ENCODE peak calls at places on chromosome 10, in eight cellular contexts. M is uterus, O is ovary, T is esophagus squamous epithelium, Z is A549, B is body of pancreas, Q is H1, R is IMR-90. U is an unnamed sample. For H3K4me1, the result is how much of the 10 kb centered on the place peaks cover.

GRCh38 chr10:120406380-120406779 is 50.6 kb upstream of the PLPP4 start:
- DNase-seq in M (no peak), O (no peak), T (no peak), Z (no peak), B (no peak), Q (no peak), R (no peak), U (no peak)

GRCh38 chr10:75211007-75211735 is 575 bp downstream of the VDAC2 start:
- DNase-seq in M (no peak), O (no peak), T (no peak), Z (peak), B (no peak), Q (no peak), R (peak), U (peak)

GRCh38 chr10:95756061-95756751 is at the start of gene ENTPD1:
- DNase-seq in M (no peak), O (no peak), T (no peak), Z (no peak), B (no peak), Q (no peak), R (peak), U (no peak)

GRCh38 chr10:103814626-103815370 is 40.6 kb downstream of the SH3PXD2A start:
- DNase-seq in M (no peak), O (no peak), T (no peak), Z (no peak), B (no peak), Q (no peak), R (peak), U (no peak)

GRCh38 chr10:111338798-111339197 is 262.0 kb downstream of the ADRA2A start:
- DNase-seq in M (no peak), O (no peak), T (no peak), Z (no peak), B (no peak), Q (no peak), R (no peak), U (no peak)

GRCh38 chr10:30359373-30360206 is 10.5 kb upstream of the MTPAP start:
- DNase-seq in M (no peak), O (no peak), T (no peak), Z (peak), B (peak), Q (peak), R (peak), U (peak)

GRCh38 chr10:33093362-33093761 is 135.3 kb upstream of the ITGB1 start:
- DNase-seq in M (no peak), O (no peak), T (no peak), Z (no peak), B (no peak), Q (no peak), R (no peak), U (no peak)

GRCh38 chr10:63281967-63282366 is 148.8 kb downstream of the NRBF2 start:
- DNase-seq in M (no peak), O (no peak), T (no peak), Z (no peak), B (no peak), Q (no peak), R (peak), U (no peak)

GRCh38 chr10:11517150-11517549 is 94.3 kb downstream of the USP6NL start:
- DNase-seq in M (no peak), O (no peak), T (no peak), Z (no peak), B (no peak), Q (no peak), R (no peak), U (no peak)

GRCh38 chr10:34116780-34117179 is 698.3 kb downstream of the PARD3 start:
- DNase-seq in M (no peak), O (no peak), T (no peak), Z (no peak), B (no peak), Q (no peak), R (no peak), U (no peak)

GRCh38 chr10:64773357-64773756 is 1252.2 kb downstream of the REEP3 start:
- DNase-seq in M (no peak), O (no peak), T (no peak), Z (no peak), B (no peak), Q (no peak), R (no peak), U (no peak)

GRCh38 chr10:70915206-70915605 is 26.8 kb upstream of the PCBD1 start:
- DNase-seq in M (no peak), O (no peak), T (no peak), Z (no peak), B (no peak), Q (no peak), R (no peak), U (no peak)

GRCh38 chr10:6778992-6779701 is 199.1 kb upstream of the PRKCQ start:
- DNase-seq in M (peak), O (no peak), T (no peak), Z (peak), B (peak), Q (no peak), R (peak), U (no peak)

GRCh38 chr10:60148266-60148840 is 241.3 kb downstream of the ANK3 start:
- DNase-seq in M (no peak), O (no peak), T (no peak), Z (peak), B (peak), Q (no peak), R (peak), U (no peak)

GRCh38 chr10:130371686-130372085 is 235.5 kb downstream of the GLRX3 start:
- DNase-seq in M (no peak), O (no peak), T (no peak), Z (no peak), B (no peak), Q (no peak), R (no peak), U (no peak)

GRCh38 chr10:28381465-28381864 is 78.6 kb upstream of the MPP7 start:
- DNase-seq in M (no peak), O (no peak), T (no peak), Z (no peak), B (no peak), Q (no peak), R (no peak), U (no peak)

GRCh38 chr10:131902211-131902610 is 1.4 kb downstream of the PPP2R2D start:
- DNase-seq in M (no peak), O (peak), T (no peak), Z (no peak), B (no peak), Q (no peak), R (no peak), U (peak)

GRCh38 chr10:78905940-78906308 is 162.8 kb upstream of the ZMIZ1 start:
- DNase-seq in M (no peak), O (peak), T (no peak), Z (no peak), B (no peak), Q (peak), R (no peak), U (no peak)

GRCh38 chr10:126667568-126667967 is 2.9 kb downstream of the C10orf90 start:
- DNase-seq in M (no peak), O (no peak), T (no peak), Z (no peak), B (no peak), Q (no peak), R (no peak), U (no peak)

GRCh38 chr10:71981868-71982230 is 17.7 kb downstream of the CHST3 start:
- DNase-seq in M (no peak), O (peak), T (no peak), Z (no peak), B (no peak), Q (no peak), R (no peak), U (no peak)

GRCh38 chr10:44063686-44064085 is 321.2 kb downstream of the CXCL12 start:
- DNase-seq in M (no peak), O (no peak), T (no peak), Z (no peak), B (no peak), Q (no peak), R (no peak), U (no peak)

GRCh38 chr10:31866118-31866670 is 62.4 kb downstream of the ARHGAP12 start:
- DNase-seq in M (no peak), O (no peak), T (no peak), Z (peak), B (no peak), Q (no peak), R (no peak), U (no peak)

GRCh38 chr10:49264177-49264677 is 34.7 kb upstream of the C10orf71 start:
- DNase-seq in M (no peak), O (no peak), T (no peak), Z (no peak), B (no peak), Q (no peak), R (no peak), U (no peak)

GRCh38 chr10:132011027-132011426 is 29.3 kb upstream of the BNIP3 start:
- DNase-seq in M (no peak), O (no peak), T (no peak), Z (no peak), B (peak), Q (no peak), R (no peak), U (no peak)

GRCh38 chr10:76721891-76722505 is 915.6 kb downstream of the KCNMA1 start:
- DNase-seq in M (no peak), O (no peak), T (no peak), Z (no peak), B (no peak), Q (no peak), R (no peak), U (no peak)

GRCh38 chr10:30434273-30435067 is 486 bp downstream of the MAP3K8 start:
- DNase-seq in M (peak), O (peak), T (peak), Z (peak), B (peak), Q (peak), R (peak), U (peak)

GRCh38 chr10:104122273-104123107 is 519 bp downstream of the SFR1 start:
- DNase-seq in M (no peak), O (no peak), T (no peak), Z (peak), B (no peak), Q (no peak), R (peak), U (peak)

GRCh38 chr10:32326680-32327363 is 20.1 kb downstream of the EPC1 start:
- DNase-seq in M (no peak), O (no peak), T (no peak), Z (no peak), B (no peak), Q (no peak), R (no peak), U (no peak)

GRCh38 chr10:127148066-127148932 is 48.1 kb downstream of the INSYN2A start:
- DNase-seq in M (no peak), O (no peak), T (no peak), Z (peak), B (no peak), Q (no peak), R (peak), U (no peak)

GRCh38 chr10:73923935-73924598 is 13.1 kb downstream of the PLAU start:
- DNase-seq in M (no peak), O (no peak), T (no peak), Z (no peak), B (no peak), Q (no peak), R (no peak), U (no peak)

GRCh38 chr10:13485623-13486022 is 43.2 kb downstream of the BEND7 start:
- DNase-seq in M (no peak), O (no peak), T (no peak), Z (peak), B (no peak), Q (no peak), R (no peak), U (no peak)

DNA sequence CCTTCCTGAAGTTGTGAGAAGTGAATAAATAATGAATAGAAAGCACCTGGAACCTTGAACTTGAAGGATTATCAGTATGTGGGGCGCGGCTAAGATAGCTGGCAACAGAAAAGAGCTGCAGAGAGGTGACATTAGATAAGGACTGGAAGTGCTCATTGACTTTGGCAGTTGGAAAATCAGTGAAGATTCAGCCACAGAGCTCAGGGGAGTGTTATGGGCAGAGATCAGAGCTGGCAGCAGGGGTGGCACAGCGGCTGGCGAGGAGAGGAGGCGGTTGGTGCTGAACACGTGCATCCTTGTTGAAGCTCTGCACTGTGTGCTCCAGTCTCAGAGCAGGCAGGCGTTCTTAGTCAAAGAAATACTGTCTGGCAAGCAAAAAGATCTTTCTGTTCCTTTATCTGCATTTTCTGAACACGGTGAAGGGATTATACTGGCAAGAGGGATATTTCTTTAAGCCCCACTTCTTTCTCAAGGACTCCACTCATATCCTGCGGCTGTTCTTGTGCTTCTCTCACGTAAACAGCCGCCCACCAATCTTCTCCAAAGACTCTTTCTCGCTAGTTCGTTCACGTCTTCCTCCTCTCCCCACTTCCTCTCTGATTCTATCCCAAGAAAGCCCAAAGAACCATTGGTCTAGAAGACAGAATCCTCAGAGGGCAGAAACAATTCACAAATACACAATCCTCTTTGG is 38.7 kb upstream of the ADD3 start:
- DNase-seq in M (no peak), O (no peak), T (no peak), Z (no peak), B (peak), Q (no peak), R (no peak), U (peak)
- TF ChIP-seq POLR2A in M (no peak), O (no peak), T (no peak), Z (no peak), B (no peak), Q (no peak), R (no peak), U (no peak)

DNA sequence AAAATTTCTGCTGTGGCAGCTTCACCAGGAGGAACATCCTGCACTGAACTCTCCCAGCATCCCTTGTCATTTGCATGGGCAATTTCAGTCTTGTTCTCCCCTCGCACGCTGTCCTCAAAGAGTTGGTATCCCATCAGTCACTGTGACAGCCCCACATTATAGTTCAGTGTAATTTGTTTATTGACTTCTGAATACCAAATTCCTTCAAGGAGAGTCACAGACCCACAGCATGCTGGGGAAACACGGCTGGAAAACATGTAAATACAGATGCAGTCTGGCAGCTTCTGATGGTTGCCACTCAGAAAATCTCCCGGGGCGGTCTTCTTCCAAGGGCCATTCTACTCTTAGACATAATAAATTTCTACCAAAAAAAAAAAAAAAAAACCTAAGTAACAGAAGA is 151.0 kb upstream of the NEBL start:
- DNase-seq in M (no peak), O (no peak), T (no peak), Z (peak), B (no peak), Q (no peak), R (no peak), U (no peak)
- H3K27ac ChIP-seq in M (no peak), O (no peak), T (no peak), Z (peak), B (no peak), Q (no peak), R (no peak), U (no peak)

GRCh38 chr10:112961609-112962008 is 11.6 kb downstream of the TCF7L2 start:
- DNase-seq in M (no peak), O (no peak), T (no peak), Z (no peak), B (no peak), Q (no peak), R (no peak), U (no peak)
- H3K4me1 ChIP-seq in M (under half), O (under half), T (half or more), Z (half or more), B (under half), Q (under half), R (under half), U (under half)

GRCh38 chr10:96831867-96832720 is at the start of gene LCOR:
- DNase-seq in M (peak), O (peak), T (peak), Z (peak), B (peak), Q (peak), R (peak), U (peak)
- TF ChIP-seq POLR2A in M (peak), O (peak), T (peak), Z (peak), B (peak), Q (peak), R (peak), U (no peak)

DNA sequence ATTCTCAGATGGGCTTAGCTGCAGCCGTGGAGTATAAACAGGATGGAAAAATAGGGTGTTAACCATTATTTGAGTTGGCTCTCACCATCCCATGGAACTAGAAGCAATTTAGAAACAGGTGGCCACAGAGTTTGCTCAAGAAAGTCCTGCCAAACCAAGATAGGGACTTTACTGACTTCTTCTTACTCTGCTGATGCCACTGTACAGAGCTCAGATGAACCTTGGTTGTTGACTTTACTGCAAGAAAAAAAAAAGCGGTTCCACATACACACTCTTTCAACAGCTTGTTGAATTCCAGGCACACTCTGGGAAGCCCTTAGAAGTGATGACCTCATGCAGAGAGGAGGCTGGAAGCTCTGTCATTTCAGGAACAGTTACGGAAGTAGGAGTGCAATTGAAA is 753.4 kb downstream of the NRG3 start:
- DNase-seq in M (no peak), O (no peak), T (no peak), Z (peak), B (peak), Q (no peak), R (no peak), U (no peak)
- H3K27ac ChIP-seq in M (no peak), O (no peak), T (no peak), Z (no peak), B (no peak), Q (no peak), R (no peak), U (no peak)

GRCh38 chr10:123858907-123859650 is 32.5 kb downstream of the CPXM2 start:
- DNase-seq in M (no peak), O (no peak), T (no peak), Z (no peak), B (no peak), Q (peak), R (no peak), U (no peak)
- H3K4me1 ChIP-seq in M (under half), O (under half), T (under half), Z (under half), B (under half), Q (under half), R (under half), U (under half)

DNA sequence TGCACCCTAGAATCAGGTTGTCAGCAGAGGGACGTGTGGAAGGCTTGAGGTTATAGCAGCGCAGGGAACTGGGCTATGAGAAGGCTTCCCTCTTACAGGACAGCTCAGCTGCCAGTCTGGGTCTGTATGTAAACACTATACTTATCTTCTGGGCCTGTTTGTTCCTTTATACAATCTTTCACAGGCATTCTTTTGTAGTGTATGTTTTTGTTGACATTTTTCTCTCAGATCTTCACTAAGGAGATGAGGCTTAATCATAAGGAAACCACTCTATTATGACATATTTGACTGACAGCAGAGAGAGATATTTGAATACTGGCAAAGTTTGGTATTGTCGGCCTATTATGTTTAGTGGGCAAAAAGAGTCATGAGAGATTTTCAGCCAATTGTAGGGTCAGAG is 929 bp downstream of the GBF1 start:
- DNase-seq in M (no peak), O (no peak), T (no peak), Z (no peak), B (no peak), Q (no peak), R (peak), U (no peak)
- TF ChIP-seq POLR2A in M (no peak), O (no peak), T (no peak), Z (no peak), B (no peak), Q (no peak), R (no peak), U (no peak)

DNA sequence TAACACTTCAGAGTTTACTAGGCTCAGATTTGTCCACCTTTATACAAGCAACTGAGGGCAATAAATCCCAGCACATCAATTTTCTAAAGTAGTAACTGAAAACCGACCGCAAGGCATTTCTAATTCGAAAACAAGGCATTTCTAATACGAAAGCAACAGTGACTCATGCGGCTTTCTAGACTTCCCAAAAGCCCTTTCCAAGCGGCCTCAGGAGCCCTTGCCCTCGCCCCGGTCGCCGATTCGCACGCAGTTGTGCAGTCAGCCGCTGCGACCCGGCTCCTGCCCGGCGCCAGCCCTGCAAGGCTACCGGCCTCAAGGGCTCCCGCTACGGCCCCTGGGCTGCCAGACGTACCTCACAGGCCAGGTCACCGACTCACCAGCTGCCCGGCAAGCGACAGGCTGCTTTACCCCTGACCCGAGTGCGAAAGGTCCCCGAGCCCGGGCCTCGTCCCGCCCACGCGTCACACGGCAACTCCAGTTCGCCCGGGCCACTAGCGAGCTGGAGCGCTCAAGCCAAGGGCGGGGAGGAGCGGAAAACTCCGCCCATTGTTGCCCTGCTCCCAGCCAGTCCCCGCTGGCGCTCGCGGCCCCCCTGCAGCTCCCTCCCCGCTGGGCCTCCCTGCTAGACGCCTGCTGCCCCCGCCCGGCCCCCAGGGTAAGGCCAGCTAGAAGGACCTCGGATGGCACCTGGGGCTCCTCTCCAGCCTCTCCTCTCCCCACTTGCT is 7.3 kb downstream of the NCOA4 start:
- DNase-seq in M (peak), O (peak), T (peak), Z (peak), B (peak), Q (peak), R (peak), U (peak)
- H3K27ac ChIP-seq in M (peak), O (peak), T (peak), Z (peak), B (peak), Q (peak), R (peak), U (peak)